ENCODE peak calls at places on chromosomes 12 and 14, in seven cellular contexts. K is NCI-H187, N is NCI-H1105 treated with DMSO at 0.1 percent for 48 hours, X is LoVo, S is K562, R is fibroblast of mammary gland, E is NCI-H524. D is an unnamed sample.

GRCh38 chr12:11719678-11720099 is 70.2 kb downstream of the ETV6 start:
- DNase-seq in R (peak; percentile 94), E (no peak), S (no peak), N (no peak), K (no peak), X (no peak), D (peak; percentile 92)

GRCh38 chr14:56514663-56515371 is 64.8 kb upstream of the TMEM260 start:
- DNase-seq in E (no peak), S (peak; percentile 6), X (no peak), R (peak; percentile 90), N (no peak), K (no peak), D (peak; percentile 9)

GRCh38 chr12:2286461-2287131 is 233.8 kb downstream of the CACNA1C start:
- DNase-seq in X (no peak), N (no peak), K (no peak), S (no peak), R (no peak), E (no peak), D (no peak)

GRCh38 chr12:24795699-24796385 is 153.1 kb downstream of the BCAT1 start:
- DNase-seq in X (peak; percentile 17), K (no peak), E (no peak), S (no peak), R (no peak), N (no peak), D (peak; percentile 17)

GRCh38 chr14:22887990-22888378 is 5.0 kb downstream of the REM2 start:
- DNase-seq in R (no peak), E (peak; percentile 93), X (no peak), N (no peak), S (no peak), K (no peak), D (no peak)

GRCh38 chr12:70309348-70309747 is 56.7 kb upstream of the KCNMB4 start:
- DNase-seq in S (no peak), X (no peak), E (no peak), N (no peak), K (no peak), R (peak; percentile 7), D (no peak)

GRCh38 chr14:53741379-53742225 is 215.0 kb downstream of the BMP4 start:
- DNase-seq in E (no peak), X (no peak), K (no peak), N (no peak), S (no peak), R (peak; percentile 45), D (peak; percentile 85)

GRCh38 chr14:100346306-100347091 is 23.4 kb downstream of the SLC25A47 start:
- DNase-seq in S (no peak), K (no peak), R (no peak), N (no peak), E (no peak), X (no peak), D (no peak)

GRCh38 chr14:55073856-55074255 is 22.4 kb downstream of the MAPK1IP1L start:
- DNase-seq in X (no peak), E (no peak), N (no peak), R (peak; percentile 56), K (no peak), S (no peak), D (no peak)

GRCh38 chr12:49201595-49202295 is 12.9 kb upstream of the TUBA1A start:
- DNase-seq in K (no peak), X (no peak), S (no peak), R (peak; percentile 71), E (no peak), N (peak; percentile 38), D (peak; percentile 76)

GRCh38 chr14:74804219-74804825 is 41.2 kb downstream of the YLPM1 start:
- DNase-seq in E (peak; percentile 77), R (peak; percentile 74), S (peak; percentile 19), K (no peak), N (peak; percentile 29), X (no peak), D (peak; percentile 62)